ENCODE peak calls at places on chromosomes 5 and 9, in four cellular contexts. M is activated CD8-positive, alpha-beta T cell treated with anti-CD3 and anti-CD28 coated beads for 36 hours; G is tibial nerve; T is AG10803. J is an unnamed sample.

GRCh38 chr9:4114569-4115505 is 185.0 kb downstream of the GLIS3 start:
- DNase-seq in M (no peak), T (peak), G (no peak), J (peak)

GRCh38 chr5:168772466-168772961 is 193.3 kb upstream of the PANK3 start:
- DNase-seq in G (no peak), T (no peak), M (no peak), J (no peak)

GRCh38 chr5:122311888-122312669 is at the start of gene SNCAIP:
- DNase-seq in G (no peak), T (peak), M (no peak), J (peak)

GRCh38 chr5:125134216-125135081 is 388.0 kb upstream of the ZNF608 start:
- DNase-seq in G (no peak), M (no peak), T (peak), J (peak)

GRCh38 chr9:131758972-131759647 is 19.2 kb upstream of the RAPGEF1 start:
- DNase-seq in T (peak), G (no peak), M (no peak), J (no peak)

GRCh38 chr5:103327893-103328292 is 69.3 kb downstream of the MACIR start:
- DNase-seq in M (no peak), T (no peak), G (no peak), J (no peak)

GRCh38 chr5:65263291-65263690 is 218.4 kb downstream of the ADAMTS6 start:
- DNase-seq in M (no peak), G (no peak), T (peak), J (no peak)

GRCh38 chr5:24110019-24110615 is 534.7 kb downstream of the CDH10 start:
- DNase-seq in T (peak), M (no peak), G (no peak), J (no peak)

GRCh38 chr9:78973906-78974305 is 597.9 kb upstream of the TLE4 start:
- DNase-seq in T (peak), G (no peak), M (no peak), J (no peak)

GRCh38 chr5:77143998-77144836 is 57.1 kb upstream of the ZBED3 start:
- DNase-seq in G (peak), M (peak), T (peak), J (peak)

DNA sequence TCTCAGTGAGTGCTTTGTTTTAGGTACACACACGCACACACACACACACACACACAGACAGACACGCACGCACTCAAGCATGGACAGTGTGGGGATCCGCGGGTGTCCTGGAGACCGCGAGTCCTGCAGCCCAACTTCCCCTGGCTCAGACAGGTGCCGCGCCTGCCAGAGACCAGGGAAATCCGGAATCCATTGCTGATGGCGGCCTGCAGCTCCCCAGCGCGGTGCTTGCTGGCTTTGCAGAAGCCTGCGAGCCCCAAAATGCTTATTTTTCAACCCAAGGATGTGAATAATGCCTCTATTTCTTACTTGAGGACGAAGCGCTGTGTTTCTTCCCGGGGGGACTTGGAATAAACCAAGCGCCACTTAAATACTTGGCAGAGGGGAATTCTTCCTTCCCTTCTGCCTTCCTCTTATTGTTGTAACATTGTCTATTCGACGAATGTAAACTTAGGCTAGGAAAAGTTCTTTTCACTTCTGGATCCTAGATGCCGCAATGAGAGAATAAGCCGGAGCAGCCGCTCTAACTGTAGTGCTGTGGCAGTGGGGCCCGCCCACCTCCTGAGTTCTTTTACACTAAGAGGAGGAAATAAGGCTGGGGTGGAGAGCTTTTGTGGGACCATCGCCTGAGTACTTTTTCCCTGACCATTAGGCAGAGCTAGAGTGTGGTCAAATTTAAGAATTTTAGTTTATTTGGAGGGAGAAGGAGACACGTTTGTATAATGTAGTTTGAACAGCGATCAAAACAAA is 804 bp downstream of the ITGA2 start:
- DNase-seq in T (peak), G (peak), M (peak), J (peak)
- TF ChIP-seq CTCF in T (peak), G (peak), M (no peak), J (no peak)

GRCh38 chr9:121612511-121612998 is 38.9 kb upstream of the DAB2IP start:
- DNase-seq in G (no peak), M (no peak), T (no peak), J (no peak)

GRCh38 chr9:121613009-121613766 is 38.2 kb upstream of the DAB2IP start:
- DNase-seq in T (no peak), G (no peak), M (no peak), J (no peak)

GRCh38 chr9:121607434-121608248 is 43.8 kb upstream of the DAB2IP start:
- DNase-seq in M (no peak), T (no peak), G (no peak), J (no peak)

GRCh38 chr9:121610638-121610953 is 40.8 kb upstream of the DAB2IP start:
- DNase-seq in M (no peak), G (no peak), T (no peak), J (no peak)

DNA sequence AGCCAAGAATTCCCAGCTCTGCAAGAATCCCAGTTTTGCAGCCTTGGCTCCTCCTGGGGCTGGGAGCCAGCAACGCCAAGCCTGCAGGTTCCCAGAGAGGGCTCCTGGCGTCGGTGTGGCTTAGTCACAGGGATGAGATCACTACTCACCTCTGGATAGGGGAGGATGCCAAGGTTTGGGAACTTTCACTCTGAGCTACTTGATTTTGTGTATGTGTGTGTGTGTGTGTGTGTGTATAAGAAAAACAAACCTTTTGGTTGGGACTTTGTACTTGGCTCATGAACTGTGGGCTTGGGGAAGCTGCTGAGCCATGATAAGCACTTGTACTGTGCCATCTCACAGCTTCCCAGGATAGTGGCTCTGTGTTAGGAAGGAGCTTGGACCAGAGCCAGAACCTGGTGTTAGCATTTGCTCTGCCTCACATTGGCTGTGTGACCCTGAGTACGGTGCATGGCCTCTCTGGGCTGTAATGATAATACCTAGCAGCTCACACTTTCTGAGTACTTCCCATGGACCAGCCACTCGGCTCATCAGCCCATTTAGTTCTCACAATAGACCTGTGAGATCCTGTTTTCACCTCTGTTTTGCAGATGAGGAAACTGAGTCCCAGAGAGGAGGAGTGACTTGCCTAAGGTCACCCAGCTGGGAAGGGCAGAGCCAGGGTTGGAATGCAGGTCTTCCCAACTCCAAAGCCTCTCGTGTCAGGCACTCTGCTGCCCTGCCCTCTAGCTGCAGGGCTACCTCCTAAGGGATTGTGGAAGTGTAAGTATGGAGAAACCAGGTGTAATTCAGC is 41.4 kb upstream of the DAB2IP start:
- DNase-seq in M (no peak), G (no peak), T (peak), J (no peak)
- TF ChIP-seq CTCF in M (no peak), G (no peak), T (no peak), J (no peak)

GRCh38 chr5:164498393-164498792 is 993.0 kb downstream of the MAT2B start:
- DNase-seq in M (no peak), T (no peak), G (no peak), J (no peak)
- TF ChIP-seq CTCF in M (no peak), T (no peak), G (no peak), J (no peak)

DNA sequence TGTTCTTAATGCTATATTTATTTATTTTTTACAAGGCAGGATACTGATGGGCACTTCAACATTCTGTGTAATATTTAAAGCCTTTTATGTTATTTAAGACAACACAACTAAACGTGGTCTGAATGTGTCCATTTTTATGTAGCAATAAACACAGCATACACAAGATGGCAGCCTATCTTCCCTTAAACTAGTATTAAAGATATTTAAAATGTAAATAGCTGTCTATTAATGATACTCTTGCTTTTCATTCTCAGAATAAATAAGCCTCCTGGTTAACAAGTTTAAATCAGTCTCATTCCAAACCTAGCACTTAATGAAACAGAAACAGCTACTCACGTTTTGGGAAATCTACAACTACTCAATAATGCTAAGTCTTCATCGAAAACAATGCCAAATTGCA is 315.7 kb downstream of the MCTP1 start:
- DNase-seq in M (no peak), T (peak), G (no peak), J (no peak)
- TF ChIP-seq CTCF in M (no peak), T (peak), G (no peak), J (no peak)

DNA sequence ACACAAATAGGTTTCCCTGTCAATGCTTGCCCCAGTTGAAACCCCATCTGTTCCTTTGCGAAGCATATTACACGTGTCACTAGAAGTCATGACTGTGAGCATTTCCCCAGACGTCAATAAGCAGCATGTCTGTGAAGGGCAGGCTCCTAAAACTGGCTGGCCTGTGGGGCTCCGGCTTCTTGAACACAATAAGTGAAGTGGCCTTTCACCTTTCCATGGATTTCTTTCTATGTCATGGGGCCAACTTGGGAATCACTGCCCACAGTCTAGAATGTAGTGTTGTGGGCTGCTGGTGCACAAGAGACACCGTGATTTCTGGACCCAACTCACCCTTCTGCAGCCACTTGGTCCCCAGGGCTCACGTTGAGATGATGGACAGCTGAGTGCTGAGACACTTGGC is 60.4 kb upstream of the CTSL start:
- DNase-seq in T (no peak), M (no peak), G (no peak), J (no peak)
- TF ChIP-seq CTCF in T (no peak), M (no peak), G (no peak), J (no peak)

GRCh38 chr9:35385042-35385441 is 104.9 kb upstream of the RUSC2 start:
- DNase-seq in T (peak), G (no peak), M (no peak), J (no peak)
- TF ChIP-seq CTCF in T (peak), G (no peak), M (no peak), J (no peak)

DNA sequence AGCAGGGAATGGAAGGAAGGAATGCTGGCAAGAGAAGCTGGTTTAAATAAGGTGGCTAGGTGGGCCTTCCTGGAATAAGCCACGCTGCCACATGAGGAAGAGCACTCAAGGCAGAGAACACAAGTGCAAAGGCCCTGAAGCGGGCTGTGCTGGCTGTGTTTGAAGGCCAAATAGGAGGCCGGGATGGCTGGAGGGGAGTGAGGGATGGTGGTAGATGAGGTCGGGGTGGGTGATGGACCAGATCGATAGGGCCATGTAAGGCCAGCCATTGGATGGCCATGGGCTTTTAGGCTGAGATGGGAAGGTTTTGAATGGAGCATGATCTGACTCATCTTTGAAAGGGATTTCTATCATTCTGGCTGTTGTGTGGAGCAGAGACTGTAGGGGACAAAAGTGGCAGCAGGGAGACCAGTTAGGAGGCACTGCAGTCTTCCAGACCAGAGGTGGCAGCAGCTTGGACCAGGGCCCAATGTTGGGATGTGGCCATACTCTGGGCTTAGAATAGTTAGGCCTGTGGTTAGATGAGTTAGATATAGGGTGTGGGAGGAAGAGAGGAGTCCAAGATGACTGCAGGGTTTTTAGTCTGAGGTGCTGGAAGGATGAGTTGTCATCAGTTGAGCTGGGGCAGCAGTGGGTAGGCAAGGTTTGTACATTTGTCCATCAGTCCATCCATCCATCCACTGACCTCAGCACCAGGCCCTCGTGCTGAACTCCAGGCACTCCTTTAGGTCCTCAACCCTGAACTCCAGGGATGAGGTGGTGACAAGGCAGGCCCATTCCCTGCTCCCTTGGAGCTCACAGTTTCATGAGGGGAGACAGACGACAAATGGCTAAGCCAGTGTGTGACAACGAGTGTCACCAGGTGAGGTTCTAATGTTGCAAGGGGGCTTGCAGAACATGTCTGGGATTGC is 30.3 kb downstream of the NDST1 start:
- DNase-seq in T (peak), G (no peak), M (no peak), J (no peak)
- TF ChIP-seq CTCF in T (peak), G (no peak), M (no peak), J (no peak)

DNA sequence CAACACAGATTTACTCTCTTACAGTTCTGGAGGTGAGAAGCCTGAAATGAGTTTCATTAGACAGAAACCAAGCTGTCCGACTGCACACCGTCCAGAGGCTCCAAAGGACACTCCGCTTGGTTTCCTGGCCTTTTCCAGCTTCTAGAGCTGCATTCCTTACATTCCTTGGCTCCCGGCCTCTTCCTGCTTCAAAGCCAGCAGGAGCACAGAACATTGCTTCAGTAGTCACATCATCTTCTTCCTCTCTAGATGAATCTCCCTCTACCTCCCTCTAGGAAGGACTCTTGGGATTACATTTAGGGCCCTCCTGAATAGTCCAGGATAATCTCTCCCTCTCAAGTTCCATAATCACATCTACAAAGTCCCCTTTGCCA is 213.3 kb downstream of the CDK5RAP2 start:
- DNase-seq in M (no peak), G (peak), T (peak), J (peak)
- TF ChIP-seq CTCF in M (no peak), G (no peak), T (peak), J (no peak)